ENCODE peak calls at places on chromosomes 4 and X, in eight cellular contexts. M, A, L, J, Y, O, R and G are unnamed samples.

GRCh38 chr4:140251566-140251965 is 97.6 kb upstream of the MAML3 start:
- DNase-seq in A (no peak), O (no peak), J (no peak), L (no peak), M (no peak), Y (no peak), R (no peak), G (no peak)

GRCh38 chr4:14835708-14836107 is 166.6 kb upstream of the CPEB2 start:
- DNase-seq in O (no peak), M (no peak), A (no peak), Y (no peak), L (no peak), R (no peak), J (no peak), G (no peak)

GRCh38 chr4:186954506-186954905 is 230.8 kb upstream of the FAT1 start:
- DNase-seq in R (no peak), M (no peak), Y (no peak), L (no peak), J (no peak), O (no peak), A (no peak), G (no peak)

GRCh38 chr4:153645183-153645582 is 38.9 kb upstream of the TLR2 start:
- DNase-seq in A (no peak), M (no peak), O (no peak), L (no peak), R (no peak), J (no peak), Y (no peak), G (no peak)

GRCh38 chrX:118536687-118537461 is 41.3 kb downstream of the DOCK11 start:
- DNase-seq in A (no peak), J (peak), M (no peak), O (peak), R (peak), Y (no peak), L (no peak), G (peak)

GRCh38 chr4:19958849-19959248 is 292.9 kb upstream of the SLIT2 start:
- DNase-seq in Y (no peak), A (no peak), M (no peak), L (no peak), O (no peak), R (no peak), J (no peak), G (no peak)

GRCh38 chr4:1211951-1212545 is 36.9 kb downstream of the CTBP1 start:
- DNase-seq in L (no peak), M (peak), J (peak), A (no peak), Y (no peak), O (no peak), R (peak), G (peak)

GRCh38 chr4:135739354-135739753 is 1537.8 kb upstream of the PABPC4L start:
- DNase-seq in A (no peak), L (no peak), O (no peak), Y (no peak), M (no peak), R (no peak), J (no peak), G (no peak)

GRCh38 chrX:136206916-136207315 is 44.3 kb downstream of the MAP7D3 start:
- DNase-seq in Y (no peak), O (no peak), L (no peak), R (no peak), J (no peak), M (no peak), A (no peak), G (no peak)

GRCh38 chrX:18890724-18891560 is 93.0 kb downstream of the PHKA2 start:
- DNase-seq in Y (no peak), R (no peak), M (no peak), O (no peak), L (no peak), A (no peak), J (no peak), G (no peak)

GRCh38 chr4:184843984-184844554 is 18.3 kb upstream of the ACSL1 start:
- DNase-seq in J (no peak), O (no peak), A (no peak), M (no peak), L (no peak), Y (no peak), R (no peak), G (no peak)

GRCh38 chr4:88244821-88245579 is 39.4 kb downstream of the PPM1K start:
- DNase-seq in A (no peak), O (no peak), L (no peak), J (no peak), Y (no peak), M (no peak), R (no peak), G (no peak)

GRCh38 chrX:110383414-110383813 is 24.8 kb downstream of the RTL9 start:
- DNase-seq in A (no peak), M (no peak), R (no peak), J (no peak), L (no peak), O (no peak), Y (no peak), G (no peak)

GRCh38 chr4:177479063-177479462 is 36.8 kb upstream of the AGA start:
- DNase-seq in Y (no peak), J (no peak), A (no peak), R (no peak), O (no peak), M (no peak), L (no peak), G (no peak)

GRCh38 chrX:42524374-42524773 is 253.6 kb downstream of the PPP1R2C start:
- DNase-seq in M (no peak), R (no peak), O (no peak), L (peak), Y (no peak), J (no peak), A (no peak), G (no peak)

GRCh38 chr4:76377922-76378321 is 43.0 kb downstream of the CCDC158 start:
- DNase-seq in L (peak), Y (no peak), J (no peak), A (peak), R (no peak), M (peak), O (peak), G (no peak)

GRCh38 chrX:138771042-138771441 is 59.5 kb upstream of the FGF13 start:
- DNase-seq in M (no peak), R (no peak), L (no peak), Y (no peak), J (no peak), O (no peak), A (no peak), G (no peak)

GRCh38 chr4:41322613-41323012 is 65.9 kb downstream of the UCHL1 start:
- DNase-seq in L (no peak), M (no peak), A (no peak), Y (no peak), J (no peak), R (no peak), O (no peak), G (no peak)

GRCh38 chr4:108738307-108738706 is 24.5 kb downstream of the ETNPPL start:
- DNase-seq in A (no peak), Y (no peak), L (no peak), O (no peak), M (no peak), R (no peak), J (no peak), G (no peak)

GRCh38 chrX:136260801-136261200 is 9.6 kb upstream of the MAP7D3 start:
- DNase-seq in R (no peak), Y (no peak), J (no peak), L (no peak), M (no peak), O (no peak), A (no peak), G (no peak)

GRCh38 chr4:108166441-108167315 is 2.1 kb downstream of the LEF1 start:
- DNase-seq in L (no peak), J (no peak), M (peak), O (peak), A (peak), Y (peak), R (no peak), G (no peak)

GRCh38 chr4:139470997-139471665 is 17.2 kb downstream of the RAB33B start:
- DNase-seq in M (no peak), Y (no peak), R (no peak), J (no peak), L (no peak), O (no peak), A (no peak), G (no peak)

GRCh38 chr4:147773261-147774184 is 41.6 kb downstream of the ARHGAP10 start:
- DNase-seq in A (no peak), R (no peak), L (no peak), J (no peak), Y (no peak), O (no peak), M (peak), G (no peak)

GRCh38 chrX:118974908-118975671 is 672 bp downstream of the LONRF3 start:
- DNase-seq in L (no peak), M (peak), O (peak), R (peak), J (no peak), Y (peak), A (peak), G (no peak)

GRCh38 chr4:138190452-138190858 is 51.7 kb downstream of the SLC7A11 start:
- DNase-seq in Y (no peak), O (peak), M (no peak), A (peak), R (no peak), J (no peak), L (no peak), G (no peak)

GRCh38 chr4:128571747-128572146 is 237.8 kb upstream of the JADE1 start:
- DNase-seq in R (no peak), J (no peak), M (peak), Y (no peak), L (peak), O (peak), A (no peak), G (no peak)

GRCh38 chrX:13489451-13489850 is 80.0 kb upstream of the EGFL6 start:
- DNase-seq in Y (no peak), L (no peak), R (no peak), M (peak), A (no peak), O (no peak), J (no peak), G (no peak)

GRCh38 chr4:7192252-7193039 is at the start of gene SORCS2:
- DNase-seq in A (peak), J (peak), M (peak), L (no peak), O (no peak), R (peak), Y (peak), G (peak)

GRCh38 chr4:152850377-152850776 is 70.6 kb downstream of the ARFIP1 start:
- DNase-seq in A (peak), L (no peak), M (no peak), J (no peak), O (peak), Y (no peak), R (no peak), G (no peak)

GRCh38 chrX:45517090-45517973 is 316.7 kb upstream of the DIPK2B start:
- DNase-seq in R (no peak), Y (peak), M (no peak), O (no peak), J (no peak), A (no peak), L (peak), G (no peak)

GRCh38 chr4:187480146-187481145 is 515.1 kb upstream of the ZFP42 start:
- DNase-seq in L (no peak), Y (no peak), M (no peak), R (no peak), O (no peak), A (no peak), J (no peak), G (no peak)

GRCh38 chr4:54942735-54943134 is 182.7 kb downstream of the KDR start:
- DNase-seq in O (no peak), R (no peak), J (no peak), M (no peak), A (no peak), L (no peak), Y (no peak), G (peak)

GRCh38 chrX:100413231-100413630 is 3.2 kb upstream of the PCDH19 start:
- DNase-seq in L (no peak), Y (peak), R (peak), M (peak), J (peak), A (peak), O (peak), G (peak)

GRCh38 chr4:2248044-2248780 is 6.3 kb upstream of the HAUS3 start:
- DNase-seq in Y (no peak), R (no peak), L (no peak), O (no peak), M (no peak), J (no peak), A (peak), G (no peak)

GRCh38 chrX:133859860-133860259 is 125.5 kb downstream of the GPC3 start:
- DNase-seq in O (no peak), R (no peak), A (no peak), M (no peak), L (no peak), J (no peak), Y (peak), G (no peak)

GRCh38 chrX:15404712-15405111 is 20.5 kb upstream of the VEGFD start:
- DNase-seq in Y (no peak), L (no peak), O (no peak), M (peak), R (no peak), A (no peak), J (no peak), G (peak)

GRCh38 chr4:169583563-169583962 is 28.8 kb downstream of the NEK1 start:
- DNase-seq in Y (no peak), J (peak), A (no peak), M (no peak), R (no peak), L (no peak), O (no peak), G (peak)

GRCh38 chr4:107034982-107035710 is 967 bp downstream of the DKK2 start:
- DNase-seq in M (peak), L (no peak), O (no peak), R (peak), J (no peak), A (peak), Y (no peak), G (peak)

GRCh38 chr4:188864741-188865140 is 725.5 kb downstream of the TRIML1 start:
- DNase-seq in R (no peak), A (no peak), O (no peak), L (no peak), M (no peak), J (no peak), Y (no peak), G (no peak)